ENCODE peak calls at places on chromosomes 3 and 15, in eight cellular contexts. One of them, this sample, is unnamed. For H3K36me3, the result is how much of the 10 kb centered on the place peaks cover.

GRCh38 chr15:53359038-53359437 is 400.4 kb downstream of the WDR72 start:
- DNase-seq in GM23248: no peak
- DNase-seq in psoas muscle: no peak
- DNase-seq in pancreas: no peak
- DNase-seq in sigmoid colon: no peak
- DNase-seq in aorta: no peak
- DNase-seq in mammary epithelial cell: no peak
- DNase-seq in heart left ventricle: no peak
- DNase-seq in this sample: no peak

GRCh38 chr3:48130321-48130881 is 57.8 kb downstream of the CDC25A start:
- DNase-seq in GM23248: peak
- DNase-seq in psoas muscle: peak
- DNase-seq in pancreas: peak
- DNase-seq in sigmoid colon: peak
- DNase-seq in aorta: peak
- DNase-seq in mammary epithelial cell: no peak
- DNase-seq in heart left ventricle: peak
- DNase-seq in this sample: peak

GRCh38 chr3:73602171-73602570 is 22.6 kb downstream of the PDZRN3 start:
- DNase-seq in GM23248: peak
- DNase-seq in psoas muscle: no peak
- DNase-seq in pancreas: no peak
- DNase-seq in sigmoid colon: no peak
- DNase-seq in aorta: no peak
- DNase-seq in mammary epithelial cell: peak
- DNase-seq in heart left ventricle: no peak
- DNase-seq in this sample: no peak

GRCh38 chr15:65979316-65979715 is 110.0 kb downstream of the RAB11A start:
- DNase-seq in GM23248: peak
- DNase-seq in psoas muscle: no peak
- DNase-seq in pancreas: no peak
- DNase-seq in sigmoid colon: no peak
- DNase-seq in aorta: peak
- DNase-seq in mammary epithelial cell: peak
- DNase-seq in heart left ventricle: peak
- DNase-seq in this sample: no peak

GRCh38 chr15:55587321-55588069 is 650 bp downstream of the PYGO1 start:
- DNase-seq in GM23248: peak
- DNase-seq in psoas muscle: peak
- DNase-seq in pancreas: peak
- DNase-seq in sigmoid colon: peak
- DNase-seq in aorta: peak
- DNase-seq in mammary epithelial cell: peak
- DNase-seq in heart left ventricle: peak
- DNase-seq in this sample: peak

GRCh38 chr3:117633207-117633606 is 923.6 kb downstream of the TUSC7 start:
- DNase-seq in GM23248: no peak
- DNase-seq in psoas muscle: no peak
- DNase-seq in pancreas: no peak
- DNase-seq in sigmoid colon: no peak
- DNase-seq in aorta: no peak
- DNase-seq in mammary epithelial cell: no peak
- DNase-seq in heart left ventricle: no peak
- DNase-seq in this sample: no peak

GRCh38 chr3:58206406-58207011 is 4.3 kb downstream of the DNASE1L3 start:
- DNase-seq in GM23248: peak
- DNase-seq in psoas muscle: no peak
- DNase-seq in pancreas: no peak
- DNase-seq in sigmoid colon: no peak
- DNase-seq in aorta: no peak
- DNase-seq in mammary epithelial cell: peak
- DNase-seq in heart left ventricle: no peak
- DNase-seq in this sample: no peak

GRCh38 chr3:171526869-171527268 is 66.7 kb upstream of the TNIK start:
- DNase-seq in GM23248: peak
- DNase-seq in psoas muscle: no peak
- DNase-seq in pancreas: no peak
- DNase-seq in sigmoid colon: no peak
- DNase-seq in aorta: no peak
- DNase-seq in mammary epithelial cell: no peak
- DNase-seq in heart left ventricle: no peak
- DNase-seq in this sample: no peak

GRCh38 chr15:56495050-56495449 is 30.1 kb upstream of the MNS1 start:
- DNase-seq in GM23248: no peak
- DNase-seq in psoas muscle: no peak
- DNase-seq in pancreas: no peak
- DNase-seq in sigmoid colon: no peak
- DNase-seq in aorta: no peak
- DNase-seq in mammary epithelial cell: no peak
- DNase-seq in heart left ventricle: no peak
- DNase-seq in this sample: no peak

GRCh38 chr3:122100591-122101491 is 45.7 kb downstream of the CD86 start:
- DNase-seq in GM23248: peak
- DNase-seq in psoas muscle: no peak
- DNase-seq in pancreas: no peak
- DNase-seq in sigmoid colon: no peak
- DNase-seq in aorta: no peak
- DNase-seq in mammary epithelial cell: no peak
- DNase-seq in heart left ventricle: no peak
- DNase-seq in this sample: no peak

GRCh38 chr15:52256930-52257733 is 38.5 kb downstream of the MYO5C start:
- DNase-seq in GM23248: peak
- DNase-seq in psoas muscle: no peak
- DNase-seq in pancreas: no peak
- DNase-seq in sigmoid colon: no peak
- DNase-seq in aorta: no peak
- DNase-seq in mammary epithelial cell: no peak
- DNase-seq in heart left ventricle: no peak
- DNase-seq in this sample: no peak

GRCh38 chr3:104887619-104888018 is 479.1 kb upstream of the ALCAM start:
- DNase-seq in GM23248: no peak
- DNase-seq in psoas muscle: no peak
- DNase-seq in pancreas: no peak
- DNase-seq in sigmoid colon: no peak
- DNase-seq in aorta: no peak
- DNase-seq in mammary epithelial cell: no peak
- DNase-seq in heart left ventricle: no peak
- DNase-seq in this sample: no peak

GRCh38 chr3:147672436-147672835 is 263.3 kb downstream of the ZIC1 start:
- DNase-seq in GM23248: no peak
- DNase-seq in psoas muscle: no peak
- DNase-seq in pancreas: no peak
- DNase-seq in sigmoid colon: no peak
- DNase-seq in aorta: no peak
- DNase-seq in mammary epithelial cell: no peak
- DNase-seq in heart left ventricle: no peak
- DNase-seq in this sample: no peak

GRCh38 chr3:72888546-72889309 is 882 bp downstream of the GXYLT2 start:
- DNase-seq in GM23248: peak
- DNase-seq in psoas muscle: no peak
- DNase-seq in pancreas: no peak
- DNase-seq in sigmoid colon: no peak
- DNase-seq in aorta: no peak
- DNase-seq in mammary epithelial cell: peak
- DNase-seq in heart left ventricle: peak
- DNase-seq in this sample: peak

GRCh38 chr3:194485876-194486539 is 794 bp downstream of the ATP13A3 start:
- DNase-seq in GM23248: peak
- DNase-seq in psoas muscle: peak
- DNase-seq in pancreas: peak
- DNase-seq in sigmoid colon: peak
- DNase-seq in aorta: peak
- DNase-seq in mammary epithelial cell: no peak
- DNase-seq in heart left ventricle: peak
- DNase-seq in this sample: peak

DNA sequence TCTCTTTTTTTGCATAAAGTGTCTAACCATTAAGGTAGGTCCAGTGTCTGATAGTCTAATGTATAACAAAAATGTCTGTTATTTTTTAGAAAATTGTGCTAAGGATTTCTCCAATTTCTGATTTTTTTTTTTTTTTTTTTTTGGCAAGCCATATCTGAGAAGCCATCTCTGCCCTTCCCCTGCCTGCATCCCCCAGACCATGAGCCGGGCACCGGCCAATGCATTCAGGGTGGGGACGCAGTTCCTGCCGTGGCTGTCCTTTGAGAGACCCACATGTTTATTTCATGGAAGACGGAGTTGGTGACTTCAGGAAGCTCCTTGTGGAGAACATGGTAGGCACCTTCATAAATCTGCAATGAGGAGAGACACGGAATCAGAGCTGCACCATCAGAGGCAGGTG is 19.2 kb downstream of the ABTB1 start:
- DNase-seq in GM23248: no peak
- DNase-seq in psoas muscle: peak
- DNase-seq in pancreas: no peak
- DNase-seq in sigmoid colon: no peak
- DNase-seq in aorta: peak
- DNase-seq in mammary epithelial cell: no peak
- DNase-seq in heart left ventricle: peak
- DNase-seq in this sample: no peak
- H3K36me3 ChIP-seq in GM23248: under half
- H3K36me3 ChIP-seq in psoas muscle: under half
- H3K36me3 ChIP-seq in pancreas: under half
- H3K36me3 ChIP-seq in sigmoid colon: under half
- H3K36me3 ChIP-seq in aorta: under half
- H3K36me3 ChIP-seq in mammary epithelial cell: under half
- H3K36me3 ChIP-seq in heart left ventricle: under half
- H3K36me3 ChIP-seq in this sample: under half

GRCh38 chr3:126459763-126460127 is 15.9 kb downstream of the ZXDC start:
- DNase-seq in GM23248: no peak
- DNase-seq in psoas muscle: no peak
- DNase-seq in pancreas: no peak
- DNase-seq in sigmoid colon: peak
- DNase-seq in aorta: peak
- DNase-seq in mammary epithelial cell: no peak
- DNase-seq in heart left ventricle: no peak
- DNase-seq in this sample: no peak
- H3K36me3 ChIP-seq in GM23248: under half
- H3K36me3 ChIP-seq in psoas muscle: half or more
- H3K36me3 ChIP-seq in pancreas: under half
- H3K36me3 ChIP-seq in sigmoid colon: half or more
- H3K36me3 ChIP-seq in aorta: under half
- H3K36me3 ChIP-seq in mammary epithelial cell: under half
- H3K36me3 ChIP-seq in heart left ventricle: half or more
- H3K36me3 ChIP-seq in this sample: under half

GRCh38 chr3:193130576-193130975 is 110.4 kb upstream of the PLAAT1 start:
- DNase-seq in GM23248: no peak
- DNase-seq in psoas muscle: no peak
- DNase-seq in pancreas: no peak
- DNase-seq in sigmoid colon: no peak
- DNase-seq in aorta: no peak
- DNase-seq in mammary epithelial cell: no peak
- DNase-seq in heart left ventricle: no peak
- DNase-seq in this sample: no peak

GRCh38 chr3:193129607-193130006 is 111.4 kb upstream of the PLAAT1 start:
- DNase-seq in GM23248: no peak
- DNase-seq in psoas muscle: no peak
- DNase-seq in pancreas: no peak
- DNase-seq in sigmoid colon: no peak
- DNase-seq in aorta: no peak
- DNase-seq in mammary epithelial cell: no peak
- DNase-seq in heart left ventricle: no peak
- DNase-seq in this sample: no peak

GRCh38 chr3:193132923-193133463 is 108.0 kb upstream of the PLAAT1 start:
- DNase-seq in GM23248: peak
- DNase-seq in psoas muscle: no peak
- DNase-seq in pancreas: no peak
- DNase-seq in sigmoid colon: no peak
- DNase-seq in aorta: no peak
- DNase-seq in mammary epithelial cell: no peak
- DNase-seq in heart left ventricle: no peak
- DNase-seq in this sample: no peak

GRCh38 chr3:193134895-193135294 is 106.1 kb upstream of the PLAAT1 start:
- DNase-seq in GM23248: peak
- DNase-seq in psoas muscle: peak
- DNase-seq in pancreas: no peak
- DNase-seq in sigmoid colon: no peak
- DNase-seq in aorta: no peak
- DNase-seq in mammary epithelial cell: peak
- DNase-seq in heart left ventricle: no peak
- DNase-seq in this sample: no peak

GRCh38 chr3:193132247-193132646 is 108.8 kb upstream of the PLAAT1 start:
- DNase-seq in GM23248: peak
- DNase-seq in psoas muscle: no peak
- DNase-seq in pancreas: no peak
- DNase-seq in sigmoid colon: no peak
- DNase-seq in aorta: no peak
- DNase-seq in mammary epithelial cell: no peak
- DNase-seq in heart left ventricle: no peak
- DNase-seq in this sample: no peak
- H3K36me3 ChIP-seq in GM23248: under half
- H3K36me3 ChIP-seq in psoas muscle: under half
- H3K36me3 ChIP-seq in pancreas: under half
- H3K36me3 ChIP-seq in sigmoid colon: under half
- H3K36me3 ChIP-seq in aorta: under half
- H3K36me3 ChIP-seq in mammary epithelial cell: under half
- H3K36me3 ChIP-seq in heart left ventricle: under half
- H3K36me3 ChIP-seq in this sample: under half

GRCh38 chr3:12588039-12588673 is 31.3 kb downstream of the MKRN2 start:
- DNase-seq in GM23248: peak
- DNase-seq in psoas muscle: no peak
- DNase-seq in pancreas: no peak
- DNase-seq in sigmoid colon: no peak
- DNase-seq in aorta: no peak
- DNase-seq in mammary epithelial cell: peak
- DNase-seq in heart left ventricle: no peak
- DNase-seq in this sample: no peak

GRCh38 chr3:12585181-12585580 is 28.3 kb downstream of the MKRN2 start:
- DNase-seq in GM23248: no peak
- DNase-seq in psoas muscle: no peak
- DNase-seq in pancreas: no peak
- DNase-seq in sigmoid colon: no peak
- DNase-seq in aorta: no peak
- DNase-seq in mammary epithelial cell: no peak
- DNase-seq in heart left ventricle: no peak
- DNase-seq in this sample: no peak

GRCh38 chr3:12588674-12589054 is 31.8 kb downstream of the MKRN2 start:
- DNase-seq in GM23248: no peak
- DNase-seq in psoas muscle: no peak
- DNase-seq in pancreas: no peak
- DNase-seq in sigmoid colon: no peak
- DNase-seq in aorta: no peak
- DNase-seq in mammary epithelial cell: no peak
- DNase-seq in heart left ventricle: no peak
- DNase-seq in this sample: no peak

GRCh38 chr3:12585970-12586369 is 29.1 kb downstream of the MKRN2 start:
- DNase-seq in GM23248: no peak
- DNase-seq in psoas muscle: no peak
- DNase-seq in pancreas: no peak
- DNase-seq in sigmoid colon: no peak
- DNase-seq in aorta: no peak
- DNase-seq in mammary epithelial cell: no peak
- DNase-seq in heart left ventricle: no peak
- DNase-seq in this sample: no peak

DNA sequence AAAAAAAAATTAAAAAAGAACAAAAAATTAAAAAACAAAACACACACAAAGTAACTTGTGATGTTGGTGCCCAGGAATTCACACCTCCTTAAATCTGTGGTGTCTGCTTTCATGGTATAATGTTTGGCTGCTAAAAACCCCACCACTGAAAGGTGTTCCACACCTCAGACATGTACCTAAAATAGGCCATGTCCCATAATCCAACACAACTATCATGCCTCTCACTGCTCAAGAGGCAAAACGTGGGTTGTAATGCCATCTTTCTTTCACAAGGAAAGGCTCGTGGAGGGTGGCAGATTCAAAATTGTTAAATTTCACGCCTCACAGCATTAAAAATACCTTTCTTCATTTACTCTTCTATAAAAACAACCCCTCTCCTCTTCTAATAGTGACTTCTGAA is 29.5 kb downstream of the MKRN2 start:
- DNase-seq in GM23248: no peak
- DNase-seq in psoas muscle: no peak
- DNase-seq in pancreas: no peak
- DNase-seq in sigmoid colon: no peak
- DNase-seq in aorta: no peak
- DNase-seq in mammary epithelial cell: no peak
- DNase-seq in heart left ventricle: no peak
- DNase-seq in this sample: no peak
- H3K36me3 ChIP-seq in GM23248: half or more
- H3K36me3 ChIP-seq in psoas muscle: half or more
- H3K36me3 ChIP-seq in pancreas: half or more
- H3K36me3 ChIP-seq in sigmoid colon: half or more
- H3K36me3 ChIP-seq in aorta: under half
- H3K36me3 ChIP-seq in mammary epithelial cell: under half
- H3K36me3 ChIP-seq in heart left ventricle: half or more
- H3K36me3 ChIP-seq in this sample: under half

This sample was measured in mucosa of descending colon.